ENCODE peak calls at places on chromosomes 16 and 17, in four cellular contexts. U, N, K and R are unnamed samples.

GRCh38 chr17:19771971-19772630 is 24.0 kb upstream of the ALDH3A1 start:
- DNase-seq in N (no peak), K (peak), U (no peak), R (peak)

GRCh38 chr17:78125138-78125913 is 3.2 kb downstream of the TMC6 start:
- DNase-seq in N (no peak), K (no peak), U (no peak), R (no peak)

GRCh38 chr16:1257561-1258217 is 1.8 kb downstream of the TPSD1 start:
- DNase-seq in K (no peak), N (no peak), U (no peak), R (no peak)

GRCh38 chr17:61947367-61948078 is 19.7 kb upstream of the INTS2 start:
- DNase-seq in U (no peak), K (no peak), N (no peak), R (no peak)

GRCh38 chr17:35141681-35142466 is at the start of gene NLE1:
- DNase-seq in K (peak), U (peak), N (peak), R (peak)

GRCh38 chr17:63275318-63275967 is 170.7 kb downstream of the CYB561 start:
- DNase-seq in U (peak), K (no peak), N (no peak), R (no peak)

GRCh38 chr16:66289051-66289680 is 77.3 kb upstream of the CDH5 start:
- DNase-seq in U (no peak), N (no peak), K (no peak), R (no peak)

GRCh38 chr16:4032768-4033167 is 83.5 kb downstream of the ADCY9 start:
- DNase-seq in N (no peak), K (no peak), U (no peak), R (no peak)

GRCh38 chr17:75861927-75862317 is 6.8 kb upstream of the WBP2 start:
- DNase-seq in N (no peak), K (no peak), U (no peak), R (no peak)

GRCh38 chr17:6435968-6436367 is 1.0 kb upstream of the AIPL1 start:
- DNase-seq in N (peak), K (no peak), U (peak), R (peak)

GRCh38 chr17:77887464-77888241 is 70.8 kb upstream of the TNRC6C start:
- DNase-seq in U (peak), K (peak), N (no peak), R (peak)

GRCh38 chr17:1919206-1919605 is 89.4 kb downstream of the RPA1 start:
- DNase-seq in N (no peak), K (no peak), U (no peak), R (no peak)

GRCh38 chr16:12067714-12068401 is 91.3 kb downstream of the SNX29 start:
- DNase-seq in K (no peak), U (peak), N (peak), R (peak)

GRCh38 chr17:5419959-5420653 is at the start of gene RPAIN:
- DNase-seq in U (peak), K (peak), N (peak), R (peak)

GRCh38 chr16:15973460-15973859 is 24.0 kb downstream of the ABCC1 start:
- DNase-seq in U (no peak), K (no peak), N (no peak), R (no peak)

GRCh38 chr17:71921726-71922320 is 199.0 kb upstream of the SOX9 start:
- DNase-seq in U (no peak), N (no peak), K (no peak), R (peak)

GRCh38 chr17:78589031-78589675 is 12.0 kb upstream of the DNAH17 start:
- DNase-seq in K (no peak), N (no peak), U (no peak), R (no peak)

GRCh38 chr16:85113913-85114312 is 1.6 kb upstream of the CIBAR2 start:
- DNase-seq in U (no peak), K (no peak), N (no peak), R (no peak)

GRCh38 chr17:4887581-4887980 is 11.8 kb upstream of the C17orf107 start:
- DNase-seq in K (no peak), N (no peak), U (no peak), R (no peak)

GRCh38 chr17:76078859-76079576 is at the start of gene ZACN:
- DNase-seq in K (no peak), U (no peak), N (no peak), R (no peak)

GRCh38 chr17:45172541-45173286 is 11.0 kb downstream of the HEXIM2 start:
- DNase-seq in U (no peak), K (no peak), N (no peak), R (peak)

GRCh38 chr16:76942089-76942488 is 248.9 kb upstream of the MON1B start:
- DNase-seq in U (no peak), N (no peak), K (no peak), R (no peak)

GRCh38 chr17:50682938-50683337 is 24.8 kb downstream of the ANKRD40 start:
- DNase-seq in U (no peak), K (no peak), N (no peak), R (no peak)

GRCh38 chr17:60463157-60463820 is 41.0 kb downstream of the CHCT1 start:
- DNase-seq in U (no peak), N (no peak), K (no peak), R (no peak)

GRCh38 chr17:28865946-28866752 is 11.3 kb downstream of the ERAL1 start:
- DNase-seq in U (no peak), N (no peak), K (no peak), R (no peak)